ENCODE peak calls at places on chromosomes 2 and 18, in five cellular contexts. N is esophagus squamous epithelium, U is ovary, R is cardiac muscle cell, S is mucosa of descending colon. G is an unnamed sample.

GRCh38 chr2:73291461-73292315 is 1.7 kb downstream of the EGR4 start:
- DNase-seq in R (no peak), U (no peak), N (no peak), S (no peak), G (no peak)

GRCh38 chr2:102397167-102397566 is 25.8 kb upstream of the IL18RAP start:
- DNase-seq in R (no peak), S (no peak), U (no peak), N (no peak), G (no peak)

GRCh38 chr2:134683561-134684112 is 35.2 kb downstream of the TMEM163 start:
- DNase-seq in R (peak; percentile 1), N (no peak), S (no peak), U (no peak), G (peak; percentile 18)

GRCh38 chr2:29963972-29964570 is 42.7 kb upstream of the ALK start:
- DNase-seq in S (no peak), R (no peak), U (no peak), N (no peak), G (no peak)

GRCh38 chr2:69149631-69150215 is 136.7 kb downstream of the ANTXR1 start:
- DNase-seq in R (peak; percentile 94), U (peak; percentile 77), N (no peak), S (no peak), G (peak; percentile 23)

GRCh38 chr2:203444738-203445137 is 90.4 kb downstream of the RAPH1 start:
- DNase-seq in U (peak; percentile 20), S (no peak), N (no peak), R (no peak), G (no peak)

GRCh38 chr2:88500691-88501090 is 48.2 kb upstream of the FOXI3 start:
- DNase-seq in S (no peak), R (no peak), U (no peak), N (no peak), G (peak; percentile 93)

GRCh38 chr18:80132196-80132812 is 23.2 kb downstream of the ADNP2 start:
- DNase-seq in R (no peak), N (no peak), S (no peak), U (no peak), G (peak; percentile 16)

GRCh38 chr2:189232759-189233406 is 53.3 kb upstream of the COL5A2 start:
- DNase-seq in N (no peak), S (no peak), U (no peak), R (no peak), G (no peak)

GRCh38 chr18:8820701-8821465 is 115.5 kb downstream of the MTCL1 start:
- DNase-seq in R (no peak), N (no peak), U (no peak), S (no peak), G (no peak)

GRCh38 chr2:11340717-11341116 is 3.7 kb downstream of the ROCK2 start:
- DNase-seq in U (no peak), S (no peak), N (no peak), R (no peak), G (no peak)

GRCh38 chr2:143177081-143177786 is 48.0 kb downstream of the ARHGAP15 start:
- DNase-seq in R (peak; percentile 11), N (no peak), U (no peak), S (no peak), G (no peak)

GRCh38 chr2:109537565-109538221 is 76.1 kb downstream of the SEPTIN10 start:
- DNase-seq in R (peak; percentile 69), S (no peak), N (no peak), U (no peak), G (no peak)

GRCh38 chr2:28101123-28101522 is 210.6 kb downstream of the BABAM2 start:
- DNase-seq in S (no peak), N (no peak), R (no peak), U (no peak), G (no peak)

GRCh38 chr2:37230581-37230980 is 815 bp downstream of the CEBPZ start:
- DNase-seq in N (no peak), U (no peak), S (no peak), R (peak; percentile 8), G (peak; percentile 26)

GRCh38 chr18:70288851-70289328 is at the start of gene SOCS6:
- DNase-seq in R (peak; percentile 82), N (peak; percentile 4), U (peak; percentile 43), S (peak; percentile 83), G (peak; percentile 68)

GRCh38 chr2:114293355-114293754 is 149.1 kb upstream of the DPP10 start:
- DNase-seq in S (no peak), U (no peak), R (no peak), N (no peak), G (no peak)

GRCh38 chr2:174607989-174608865 is 10.6 kb upstream of the WIPF1 start:
- DNase-seq in S (no peak), U (no peak), N (no peak), R (no peak), G (no peak)

GRCh38 chr2:120763516-120763915 is 27.8 kb downstream of the GLI2 start:
- DNase-seq in R (peak; percentile 47), N (no peak), U (peak; percentile 58), S (peak; percentile 52), G (peak; percentile 22)

GRCh38 chr2:22375094-22375493 is 1009.9 kb upstream of the KLHL29 start:
- DNase-seq in U (no peak), R (no peak), S (no peak), N (no peak), G (peak; percentile 2)

GRCh38 chr2:71884303-71885042 is 263.2 kb downstream of the CYP26B1 start:
- DNase-seq in R (peak; percentile 92), U (peak; percentile 7), S (no peak), N (no peak), G (peak; percentile 94)

GRCh38 chr2:233084488-233084887 is 24.3 kb downstream of the INPP5D start:
- DNase-seq in U (peak; percentile 28), R (peak; percentile 19), N (no peak), S (no peak), G (peak; percentile 45)

GRCh38 chr18:50866765-50867164 is 12.2 kb upstream of the ME2 start:
- DNase-seq in N (no peak), U (no peak), R (peak; percentile 39), S (no peak), G (peak; percentile 22)

GRCh38 chr2:10981461-10981860 is 69.7 kb downstream of the KCNF1 start:
- DNase-seq in N (no peak), S (no peak), R (no peak), U (no peak), G (no peak)

GRCh38 chr2:235049719-235050118 is 97.9 kb downstream of the SH3BP4 start:
- DNase-seq in R (no peak), N (no peak), U (no peak), S (no peak), G (no peak)

GRCh38 chr2:193428336-193428818 is 1233.6 kb upstream of the TMEFF2 start:
- DNase-seq in N (no peak), S (no peak), U (no peak), R (no peak), G (no peak)

GRCh38 chr2:197324801-197325200 is 14.2 kb upstream of the ANKRD44 start:
- DNase-seq in N (no peak), S (no peak), R (no peak), U (no peak), G (no peak)

DNA sequence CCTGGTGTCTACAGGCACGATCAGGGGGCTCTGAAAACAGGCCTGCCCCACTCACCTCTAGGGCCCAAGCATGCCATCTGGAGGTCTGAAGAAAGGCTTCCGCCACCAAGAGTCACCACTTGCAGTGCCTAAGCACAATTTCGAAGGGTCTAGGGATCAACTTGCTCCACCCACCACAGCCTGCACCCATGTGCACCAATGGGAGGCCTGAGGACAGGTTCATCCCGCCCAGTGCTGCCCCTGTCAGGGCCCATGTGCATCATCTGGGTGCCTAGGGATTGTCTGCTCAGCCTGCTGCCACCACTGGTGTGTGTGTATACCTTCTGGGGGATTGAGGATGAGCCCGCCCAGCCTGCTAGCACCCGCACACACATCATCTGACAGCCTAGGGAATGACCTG is 121.0 kb upstream of the ACVR1C start:
- DNase-seq in S (no peak), N (no peak), U (no peak), R (no peak), G (no peak)
- TF ChIP-seq CTCF in S (no peak), N (no peak), U (no peak), R (no peak), G (no peak)

GRCh38 chr18:12890500-12890899 is 6.5 kb upstream of the PTPN2 start:
- DNase-seq in N (no peak), R (no peak), U (no peak), S (no peak), G (peak; percentile 51)
- TF ChIP-seq CTCF in N (no peak), R (peak; percentile 33), U (no peak), S (no peak), G (no peak)

GRCh38 chr2:39381653-39382052 is 55.4 kb downstream of the MAP4K3 start:
- DNase-seq in N (no peak), S (no peak), U (no peak), R (no peak), G (peak; percentile 24)

GRCh38 chr2:39380525-39381150 is 56.4 kb downstream of the MAP4K3 start:
- DNase-seq in R (peak; percentile 23), U (no peak), N (no peak), S (no peak), G (peak; percentile 31)

GRCh38 chr2:39378968-39379367 is 58.1 kb downstream of the MAP4K3 start:
- DNase-seq in N (no peak), S (no peak), U (no peak), R (no peak), G (no peak)

GRCh38 chr2:39377226-39377939 is 59.7 kb downstream of the MAP4K3 start:
- DNase-seq in R (peak; percentile 26), U (no peak), S (no peak), N (no peak), G (no peak)

DNA sequence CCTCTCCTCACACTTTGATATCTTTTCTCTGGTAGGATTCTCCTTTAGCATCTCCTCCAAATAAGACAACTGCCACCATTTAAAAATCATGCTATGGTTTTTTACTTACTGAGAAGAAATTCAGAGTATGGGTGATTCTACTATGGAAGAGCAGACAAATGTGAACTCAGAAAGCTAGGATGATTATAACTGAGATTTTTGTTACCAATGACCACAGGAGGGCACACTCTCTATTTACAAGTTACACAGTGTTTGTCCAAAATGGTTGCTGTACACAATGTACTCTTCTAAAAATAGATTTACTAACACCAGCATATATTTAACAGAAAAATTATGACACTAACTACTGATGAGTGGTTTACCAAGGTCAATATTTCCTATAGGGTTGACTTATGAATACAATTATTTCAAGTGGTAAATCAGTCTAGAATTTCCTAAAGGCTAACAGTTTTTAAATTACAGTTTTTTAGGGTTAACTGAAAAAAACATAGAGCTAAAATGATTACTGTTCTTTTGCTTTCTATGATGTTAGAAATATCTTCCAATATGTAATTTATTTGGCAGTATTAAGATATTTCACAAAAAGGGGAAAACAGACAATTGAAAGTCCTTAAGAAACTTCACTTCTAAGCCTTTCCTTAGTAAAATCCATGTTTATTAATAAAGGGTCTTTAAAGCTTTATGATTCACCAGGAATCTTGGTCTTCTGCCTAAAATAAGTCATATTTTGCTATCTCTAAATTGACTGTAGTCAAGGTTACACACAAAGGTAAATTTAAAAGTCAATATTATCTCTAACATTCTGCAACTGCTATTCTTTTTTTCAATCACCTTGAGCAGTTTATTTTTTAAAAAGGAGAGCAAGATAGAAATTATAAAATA is 57.2 kb downstream of the MAP4K3 start:
- DNase-seq in U (no peak), R (peak; percentile 81), N (no peak), S (no peak), G (peak; percentile 62)
- TF ChIP-seq CTCF in U (peak; percentile 51), R (peak; percentile 60), N (peak; percentile 41), S (no peak), G (peak; percentile 48)

DNA sequence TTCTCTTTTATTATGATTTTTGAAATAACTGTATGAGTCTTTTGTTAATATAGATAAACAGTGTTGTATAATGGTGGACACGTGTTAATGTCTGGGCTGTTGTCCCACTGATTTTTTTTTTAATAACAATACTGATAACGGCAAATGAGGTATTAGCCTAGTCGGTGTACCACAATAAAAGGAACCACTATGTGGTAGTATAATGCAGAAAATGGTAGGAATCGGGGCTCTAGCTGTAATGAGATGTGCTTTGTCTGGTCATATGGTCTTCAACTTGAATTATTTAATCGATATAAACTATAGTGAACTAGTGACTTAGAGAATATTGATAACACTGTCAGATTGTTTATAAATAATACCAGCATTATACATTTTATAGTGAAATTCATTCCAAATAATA is 517.9 kb upstream of the SPHKAP start:
- DNase-seq in U (no peak), R (peak; percentile 76), S (no peak), N (no peak), G (peak; percentile 59)
- TF ChIP-seq CTCF in U (peak; percentile 34), R (peak; percentile 41), S (no peak), N (no peak), G (peak; percentile 51)